ENCODE peak calls at places on chromosome 14, in eight cellular contexts. O is fibroblast of lung, Y is neural crest cell, F is Calu3, T is tibial artery, K is fibroblast of villous mesenchyme, P is esophagus squamous epithelium, Z is dorsolateral prefrontal cortex. Q is an unnamed sample.

GRCh38 chr14:92252291-92252690 is 70.7 kb upstream of the SLC24A4 start:
- DNase-seq in O (no peak), Y (no peak), F (no peak), T (no peak), K (no peak), P (no peak), Z (peak), Q (no peak)

GRCh38 chr14:79514700-79515099 is 696.6 kb downstream of the DIO2 start:
- DNase-seq in O (peak), Y (no peak), F (no peak), T (no peak), K (peak), P (no peak), Z (no peak), Q (no peak)

GRCh38 chr14:95460647-95461478 is 55.6 kb downstream of the SYNE3 start:
- DNase-seq in O (peak), Y (no peak), F (peak), T (no peak), K (peak), P (no peak), Z (peak), Q (no peak)

GRCh38 chr14:32933623-32933942 is 5.1 kb upstream of the NPAS3 start:
- DNase-seq in O (peak), Y (peak), F (no peak), T (no peak), K (peak), P (no peak), Z (no peak), Q (no peak)

GRCh38 chr14:81366259-81366658 is 33.9 kb downstream of the STON2 start:
- DNase-seq in O (peak), Y (no peak), F (no peak), T (no peak), K (no peak), P (no peak), Z (no peak), Q (no peak)

GRCh38 chr14:59422069-59422881 is 42.9 kb downstream of the GPR135 start:
- DNase-seq in O (no peak), Y (no peak), F (no peak), T (no peak), K (no peak), P (no peak), Z (no peak), Q (no peak)

GRCh38 chr14:76919811-76920571 is 93.8 kb downstream of the LRRC74A start:
- DNase-seq in O (peak), Y (no peak), F (peak), T (peak), K (peak), P (no peak), Z (peak), Q (no peak)

GRCh38 chr14:76516884-76517283 is 140.9 kb downstream of the ESRRB start:
- DNase-seq in O (no peak), Y (no peak), F (no peak), T (no peak), K (no peak), P (no peak), Z (no peak), Q (no peak)

GRCh38 chr14:60544659-60545058 is 35.7 kb downstream of the SIX6 start:
- DNase-seq in O (no peak), Y (no peak), F (no peak), T (no peak), K (no peak), P (no peak), Z (no peak), Q (no peak)

GRCh38 chr14:65999865-66000264 is 486.3 kb upstream of the CCDC196 start:
- DNase-seq in O (no peak), Y (no peak), F (no peak), T (no peak), K (no peak), P (no peak), Z (no peak), Q (no peak)

GRCh38 chr14:53571589-53571988 is 385.0 kb downstream of the BMP4 start:
- DNase-seq in O (no peak), Y (no peak), F (no peak), T (no peak), K (peak), P (no peak), Z (no peak), Q (no peak)

GRCh38 chr14:98903371-98903770 is 368.6 kb downstream of the BCL11B start:
- DNase-seq in O (no peak), Y (no peak), F (no peak), T (no peak), K (no peak), P (no peak), Z (no peak), Q (no peak)

GRCh38 chr14:59630281-59630963 is 53.8 kb upstream of the CCDC175 start:
- DNase-seq in O (peak), Y (peak), F (no peak), T (peak), K (peak), P (no peak), Z (peak), Q (no peak)

GRCh38 chr14:90556050-90556477 is 159.2 kb downstream of the CALM1 start:
- DNase-seq in O (no peak), Y (peak), F (no peak), T (no peak), K (peak), P (no peak), Z (no peak), Q (no peak)

GRCh38 chr14:81423504-81423903 is 23.4 kb upstream of the STON2 start:
- DNase-seq in O (no peak), Y (no peak), F (no peak), T (peak), K (no peak), P (no peak), Z (no peak), Q (no peak)

GRCh38 chr14:96156804-96157760 is 47.6 kb upstream of the BDKRB2 start:
- DNase-seq in O (no peak), Y (no peak), F (no peak), T (no peak), K (no peak), P (no peak), Z (no peak), Q (peak)

GRCh38 chr14:100532916-100533630 is 54.1 kb downstream of the BEGAIN start:
- DNase-seq in O (peak), Y (peak), F (no peak), T (peak), K (peak), P (no peak), Z (peak), Q (no peak)

GRCh38 chr14:89466939-89467338 is 49.9 kb upstream of the FOXN3 start:
- DNase-seq in O (no peak), Y (no peak), F (no peak), T (peak), K (no peak), P (no peak), Z (no peak), Q (no peak)

GRCh38 chr14:103057028-103057371 is 349 bp downstream of the CDC42BPB start:
- DNase-seq in O (peak), Y (peak), F (no peak), T (peak), K (peak), P (no peak), Z (no peak), Q (no peak)

GRCh38 chr14:97776890-97777564 is 979.8 kb downstream of the VRK1 start:
- DNase-seq in O (no peak), Y (no peak), F (no peak), T (no peak), K (no peak), P (no peak), Z (no peak), Q (no peak)

DNA sequence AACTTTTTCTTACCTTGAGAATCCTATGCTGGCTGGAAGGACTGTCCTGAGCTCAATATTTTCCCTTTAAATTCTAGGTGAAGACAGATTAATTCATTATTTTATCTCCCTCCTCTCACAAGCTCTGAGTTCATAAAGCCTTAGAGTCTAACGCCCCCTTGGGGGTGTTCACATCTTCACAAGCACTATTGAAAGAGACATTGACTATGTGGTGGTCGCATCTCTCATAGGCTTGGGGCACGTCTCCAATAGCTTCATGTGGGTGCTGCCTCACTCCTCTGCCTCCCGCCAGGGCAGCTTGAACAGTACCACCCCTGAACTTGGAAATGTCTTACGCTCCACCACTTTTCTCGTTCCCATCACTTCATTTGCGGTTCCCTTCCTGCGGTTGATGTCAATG is 106.2 kb downstream of the UNC79 start:
- DNase-seq in O (no peak), Y (no peak), F (peak), T (no peak), K (peak), P (no peak), Z (no peak), Q (no peak)
- TF ChIP-seq CTCF in O (peak), Y (no peak), F (no peak), T (no peak), K (peak), P (no peak), Z (peak), Q (peak)

GRCh38 chr14:21735200-21735599 is 61.6 kb upstream of the OR4E1 start:
- DNase-seq in O (no peak), Y (no peak), F (no peak), T (no peak), K (no peak), P (no peak), Z (no peak), Q (no peak)

GRCh38 chr14:21735639-21736307 is 62.2 kb upstream of the OR4E1 start:
- DNase-seq in O (no peak), Y (no peak), F (no peak), T (no peak), K (no peak), P (no peak), Z (no peak), Q (no peak)

GRCh38 chr14:21729703-21730212 is 56.1 kb upstream of the OR4E1 start:
- DNase-seq in O (no peak), Y (no peak), F (no peak), T (no peak), K (no peak), P (no peak), Z (no peak), Q (no peak)

GRCh38 chr14:21734457-21735074 is 60.9 kb upstream of the OR4E1 start:
- DNase-seq in O (peak), Y (peak), F (peak), T (no peak), K (peak), P (no peak), Z (no peak), Q (no peak)
- TF ChIP-seq CTCF in O (peak), Y (peak), F (peak), T (no peak), K (peak), P (peak), Z (peak), Q (peak)

GRCh38 chr14:50010752-50011151 is 105.6 kb downstream of the VCPKMT start:
- DNase-seq in O (peak), Y (no peak), F (no peak), T (no peak), K (no peak), P (no peak), Z (no peak), Q (no peak)
- TF ChIP-seq CTCF in O (no peak), Y (no peak), F (no peak), T (no peak), K (no peak), P (no peak), Z (no peak), Q (no peak)

GRCh38 chr14:36604757-36605505 is 22.5 kb upstream of the NKX2-8 start:
- DNase-seq in O (peak), Y (peak), F (peak), T (no peak), K (peak), P (no peak), Z (peak), Q (no peak)
- TF ChIP-seq CTCF in O (peak), Y (peak), F (peak), T (peak), K (peak), P (peak), Z (peak), Q (peak)